ENCODE peak calls at places on chromosomes 1 and 21, in seven cellular contexts. A is IMR-90, Y is H1, I is H9, J is mesendoderm, C is neuronal stem cell, H is mesenchymal stem cell. L is an unnamed sample.

GRCh38 chr1:183493540-183494245 is 21.4 kb downstream of the SMG7 start:
- DNase-seq in I (no peak), A (no peak), Y (no peak), J (no peak), C (no peak), H (peak; percentile 19), L (peak; percentile 88)

GRCh38 chr1:11703357-11704225 is 12.1 kb downstream of the DRAXIN start:
- DNase-seq in Y (no peak), J (no peak), A (no peak), H (no peak), I (no peak), C (no peak), L (no peak)

GRCh38 chr1:74995848-74996247 is 138.3 kb upstream of the LHX8 start:
- DNase-seq in H (no peak), A (no peak), J (peak; percentile 14), C (no peak), I (no peak), Y (no peak), L (no peak)

GRCh38 chr1:6269997-6270401 is 9.1 kb upstream of the GPR153 start:
- DNase-seq in I (no peak), A (no peak), Y (no peak), J (no peak), H (no peak), C (no peak), L (no peak)

GRCh38 chr21:26719750-26720149 is 125.5 kb downstream of the ADAMTS1 start:
- DNase-seq in Y (no peak), C (no peak), J (no peak), H (no peak), I (no peak), A (no peak), L (no peak)

GRCh38 chr1:2322593-2323295 is 68.6 kb downstream of the MORN1 start:
- DNase-seq in A (no peak), I (no peak), C (no peak), Y (no peak), J (no peak), H (no peak), L (peak; percentile 89)

GRCh38 chr1:220409751-220410370 is 118.1 kb upstream of the MARK1 start:
- DNase-seq in Y (no peak), J (no peak), C (peak; percentile 17), I (no peak), H (peak; percentile 15), A (no peak), L (no peak)

GRCh38 chr1:19934336-19934735 is 10.9 kb upstream of the PLA2G2E start:
- DNase-seq in H (no peak), I (no peak), J (no peak), A (no peak), C (no peak), Y (no peak), L (no peak)

GRCh38 chr1:113219377-113219776 is 146.4 kb downstream of the LRIG2 start:
- DNase-seq in J (peak; percentile 69), I (peak; percentile 65), C (no peak), Y (no peak), H (no peak), A (no peak), L (no peak)

GRCh38 chr1:24472527-24473251 is 29.9 kb upstream of the RCAN3 start:
- DNase-seq in C (no peak), I (no peak), J (no peak), A (no peak), H (no peak), Y (no peak), L (peak; percentile 85)

GRCh38 chr1:24468605-24469004 is 34.0 kb upstream of the RCAN3 start:
- DNase-seq in H (peak; percentile 6), Y (no peak), C (no peak), J (no peak), I (no peak), A (peak; percentile 11), L (no peak)

GRCh38 chr1:24465638-24466037 is 37.0 kb upstream of the RCAN3 start:
- DNase-seq in H (no peak), I (no peak), Y (no peak), C (no peak), J (no peak), A (no peak), L (no peak)

GRCh38 chr1:24474193-24474592 is 28.4 kb upstream of the RCAN3 start:
- DNase-seq in C (no peak), A (no peak), H (no peak), I (no peak), J (no peak), Y (no peak), L (no peak)

DNA sequence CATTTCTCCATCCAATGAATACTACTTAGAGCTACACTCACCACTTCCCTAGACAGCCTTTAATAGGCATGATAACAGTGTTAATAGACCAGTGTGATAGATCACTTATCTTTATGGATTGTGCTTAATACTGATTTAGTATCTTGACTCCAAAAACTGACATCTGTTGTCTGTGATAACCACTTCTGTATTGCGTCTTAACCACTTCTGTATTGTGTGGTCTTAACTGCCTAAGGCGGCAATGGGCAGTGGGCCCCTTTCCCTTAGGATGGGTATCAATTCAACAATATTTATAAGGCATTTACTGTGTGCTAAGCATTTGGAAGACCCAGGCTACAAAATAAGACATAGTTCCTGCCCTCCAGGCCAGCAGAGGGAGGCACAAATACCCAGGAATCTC is 32.0 kb upstream of the RCAN3 start:
- DNase-seq in C (no peak), H (no peak), I (no peak), A (no peak), Y (no peak), J (no peak), L (no peak)
- H2AK5ac ChIP-seq in C (no peak overlapping the region), H (no peak overlapping the region), I (no peak overlapping the region), A (no peak overlapping the region), Y (no peak overlapping the region), J (no peak overlapping the region), L (no peak overlapping the region)

GRCh38 chr21:33289199-33289819 is 23.1 kb downstream of the IL10RB start:
- DNase-seq in Y (no peak), H (peak; percentile 25), C (no peak), I (no peak), A (peak; percentile 47), J (peak; percentile 63), L (peak; percentile 41)
- H2AK5ac ChIP-seq in Y (no peak overlapping the region), H (peak overlapping the region; percentile 83), C (no peak overlapping the region), I (no peak overlapping the region), A (peak overlapping the region; percentile 20), J (no peak overlapping the region), L (no peak overlapping the region)

GRCh38 chr1:100028765-100029164 is 59.0 kb downstream of the SLC35A3 start:
- DNase-seq in J (no peak), C (no peak), H (no peak), A (no peak), I (no peak), Y (no peak), L (no peak)
- H2AK5ac ChIP-seq in J (no peak overlapping the region), C (no peak overlapping the region), H (no peak overlapping the region), A (no peak overlapping the region), I (no peak overlapping the region), Y (no peak overlapping the region), L (no peak overlapping the region)

DNA sequence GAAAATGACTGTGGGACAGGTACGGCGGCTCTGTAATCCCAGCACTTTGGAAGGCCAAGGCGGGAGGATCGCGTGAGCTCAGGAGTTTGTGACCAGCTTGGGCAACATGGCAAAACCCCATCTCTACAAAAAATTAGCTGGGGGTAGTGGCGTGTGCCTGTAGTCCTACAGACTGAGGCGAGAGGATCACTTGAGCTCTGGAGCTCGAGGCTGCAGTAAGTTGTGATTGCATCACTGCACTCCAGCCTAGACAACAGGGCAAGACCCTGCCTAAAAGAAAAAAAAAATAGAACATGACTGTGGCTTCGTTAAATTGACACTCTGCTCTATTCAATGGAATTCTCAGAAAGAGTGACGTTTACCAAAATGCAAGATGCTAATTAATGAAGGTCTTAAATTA is 3.9 kb upstream of the DBT start:
- DNase-seq in J (no peak), I (no peak), Y (no peak), A (no peak), H (no peak), C (no peak), L (peak; percentile 57)
- H2AK5ac ChIP-seq in J (no peak overlapping the region), I (no peak overlapping the region), Y (no peak overlapping the region), A (no peak overlapping the region), H (no peak overlapping the region), C (no peak overlapping the region), L (no peak overlapping the region)

DNA sequence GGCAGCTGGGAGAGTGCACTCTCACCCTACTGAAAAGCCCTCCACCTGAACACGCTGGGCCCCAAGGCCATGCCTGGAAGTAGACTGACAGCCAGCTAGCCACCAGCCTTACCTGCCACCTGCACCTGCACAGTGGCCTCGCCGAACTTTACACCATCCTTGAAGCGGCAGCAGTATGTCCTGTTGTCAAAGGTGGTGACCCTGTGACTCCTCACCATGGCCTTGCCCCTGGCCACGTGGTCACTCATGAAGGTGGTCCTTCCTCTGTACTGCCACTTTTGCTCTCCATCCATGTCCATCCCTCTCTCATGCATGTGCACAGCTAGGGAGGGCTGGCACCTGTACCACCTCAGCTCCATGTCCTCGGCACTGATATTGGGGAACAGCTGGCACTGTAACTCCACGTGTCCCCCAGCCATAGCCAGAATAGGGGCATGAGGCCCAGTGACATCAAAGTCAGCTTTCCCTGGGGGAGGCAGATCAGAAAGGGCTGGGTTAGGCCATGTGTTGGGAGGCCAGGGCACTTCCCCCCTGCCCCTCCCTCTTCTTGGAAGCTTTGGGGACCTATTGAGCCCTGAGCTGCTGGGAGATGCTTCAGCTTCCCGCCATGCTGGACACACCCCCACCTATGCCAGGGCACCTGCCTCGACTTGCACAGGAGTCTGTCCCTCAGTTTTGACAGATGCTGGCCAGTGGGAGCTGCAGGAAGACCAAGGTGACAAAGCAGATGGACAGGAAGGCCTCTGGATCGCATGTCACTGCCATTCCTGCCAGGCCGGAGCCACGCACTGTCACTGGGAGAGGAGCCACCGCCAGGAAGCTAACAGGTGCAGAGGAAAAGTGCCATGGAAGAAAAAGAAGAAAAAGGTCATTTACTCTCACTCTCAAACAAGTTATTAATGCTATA is 24.6 kb downstream of the RNF187 start:
- DNase-seq in C (no peak), A (no peak), Y (no peak), I (no peak), H (no peak), J (no peak), L (no peak)
- H2AK5ac ChIP-seq in C (peak overlapping the region; percentile 72), A (no peak overlapping the region), Y (no peak overlapping the region), I (no peak overlapping the region), H (no peak overlapping the region), J (no peak overlapping the region), L (no peak overlapping the region)

DNA sequence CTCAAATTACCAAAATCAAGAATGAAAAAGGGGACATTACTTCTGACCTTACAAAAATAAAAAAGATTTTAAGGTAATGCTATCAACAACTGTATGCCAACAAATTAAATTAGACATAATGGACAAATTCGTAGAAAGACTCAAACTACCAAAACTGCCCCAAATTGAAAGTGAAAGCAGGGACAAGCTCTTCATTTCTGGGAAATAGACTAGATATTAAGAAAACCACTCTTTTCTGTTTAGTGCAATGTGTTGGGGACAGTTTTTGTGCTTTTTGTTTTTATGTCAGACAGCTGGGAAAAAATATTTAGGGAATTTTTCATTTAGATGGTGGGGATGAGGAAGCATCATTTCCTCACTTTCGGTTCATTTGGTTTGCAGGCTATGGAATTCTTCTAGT is 4.9 kb upstream of the GBP1 start:
- DNase-seq in C (no peak), H (peak; percentile 22), I (no peak), J (no peak), Y (no peak), A (no peak), L (no peak)
- H2AK5ac ChIP-seq in C (no peak overlapping the region), H (no peak overlapping the region), I (no peak overlapping the region), J (no peak overlapping the region), Y (no peak overlapping the region), A (no peak overlapping the region), L (no peak overlapping the region)

DNA sequence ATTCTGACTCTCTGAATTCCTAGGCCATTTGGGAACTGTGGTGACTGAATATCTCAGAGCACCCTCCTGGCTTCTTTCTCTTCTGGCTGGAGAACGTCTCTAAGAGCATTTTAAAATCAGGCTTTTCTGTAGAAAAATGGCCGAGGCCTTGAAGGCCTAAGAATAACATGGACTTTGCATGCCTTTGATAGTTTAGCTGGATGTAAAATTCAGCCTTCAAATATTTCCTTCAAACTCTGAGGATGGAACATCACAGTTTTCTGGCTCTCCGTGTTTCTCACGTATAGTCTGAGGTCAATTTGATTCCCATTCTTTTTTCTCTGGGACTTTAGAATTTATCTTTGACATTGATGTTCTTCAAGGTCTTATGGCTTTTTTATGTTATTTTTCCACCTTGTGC is 34.0 kb downstream of the ARHGEF16 start:
- DNase-seq in Y (no peak), C (no peak), I (no peak), A (no peak), H (no peak), J (no peak), L (no peak)
- H2AK5ac ChIP-seq in Y (no peak overlapping the region), C (no peak overlapping the region), I (no peak overlapping the region), A (no peak overlapping the region), H (no peak overlapping the region), J (no peak overlapping the region), L (no peak overlapping the region)